ENCODE peak calls at places on chromosomes 2 and 18, in ten cellular contexts. Z is nephron progenitor cell; I is HEK293T; J is cortex of kidney; S is SK-N-DZ; B is left lobe of liver; M is glomerular endothelial cell; O is activated T-helper 1 cell treated with anti-CD3 and anti-CD28 coated beads, Interleukin-12 subunit alpha, Interleukin-12 subunit beta, Interleukin-2, Interleukin-4 antibody, amounts not matched to agents 30 ng/mL and 10 ng/mL and 1 ng/mL, durations not matched to agents 14 hours and 24 hours and 36 hours; R is body of pancreas; K is BJ. L is an unnamed sample.

GRCh38 chr2:240997856-240998705 is at the start of gene SNED1:
- DNase-seq in K (peak), R (peak), S (peak), J (no peak), I (peak), Z (peak), M (no peak), B (peak), O (peak), L (peak)

GRCh38 chr18:34522627-34523026 is 187.5 kb upstream of the DTNA start:
- DNase-seq in Z (no peak), M (no peak), J (no peak), S (no peak), R (peak), I (no peak), B (no peak), O (no peak), K (no peak), L (no peak)

GRCh38 chr2:148814143-148814852 is 60.7 kb upstream of the KIF5C start:
- DNase-seq in O (no peak), K (peak), I (no peak), M (no peak), Z (no peak), R (peak), S (no peak), B (no peak), J (no peak), L (no peak)

GRCh38 chr2:19120941-19121750 is 237.3 kb downstream of the OSR1 start:
- DNase-seq in K (peak), I (no peak), R (no peak), B (no peak), Z (no peak), M (no peak), O (no peak), S (no peak), J (no peak), L (no peak)

GRCh38 chr2:73832905-73833304 is 4.1 kb downstream of the STAMBP start:
- DNase-seq in J (no peak), I (no peak), Z (no peak), B (no peak), O (no peak), R (no peak), M (no peak), S (no peak), K (no peak), L (no peak)

GRCh38 chr18:25072205-25072604 is 279.8 kb downstream of the ZNF521 start:
- DNase-seq in Z (no peak), J (no peak), K (no peak), R (no peak), O (no peak), S (no peak), M (no peak), B (no peak), I (no peak), L (no peak)

GRCh38 chr18:9931146-9931545 is 17.3 kb downstream of the VAPA start:
- DNase-seq in B (no peak), I (no peak), J (no peak), S (no peak), Z (no peak), O (no peak), K (no peak), M (no peak), R (no peak), L (no peak)

GRCh38 chr18:58314284-58314683 is 270.3 kb downstream of the NEDD4L start:
- DNase-seq in S (no peak), R (peak), Z (no peak), K (peak), I (no peak), B (peak), J (no peak), O (no peak), M (no peak), L (no peak)

GRCh38 chr2:20242727-20243377 is 17.9 kb upstream of the SDC1 start:
- DNase-seq in R (no peak), Z (no peak), M (no peak), J (no peak), S (no peak), B (no peak), O (no peak), K (no peak), I (no peak), L (no peak)

GRCh38 chr2:235006986-235007385 is 55.2 kb downstream of the SH3BP4 start:
- DNase-seq in B (no peak), R (no peak), K (no peak), I (no peak), O (no peak), Z (no peak), J (no peak), M (no peak), S (no peak), L (no peak)

GRCh38 chr2:16404551-16405300 is 260.9 kb downstream of the CYRIA start:
- DNase-seq in B (no peak), M (no peak), Z (no peak), O (no peak), I (no peak), J (no peak), S (no peak), K (no peak), R (no peak), L (no peak)

GRCh38 chr2:236889081-236889780 is 196.5 kb upstream of the COPS8 start:
- DNase-seq in I (no peak), B (no peak), Z (no peak), J (no peak), K (no peak), M (peak), S (no peak), O (no peak), R (no peak), L (no peak)

GRCh38 chr2:238282861-238283738 is 5.3 kb downstream of the PER2 start:
- DNase-seq in Z (no peak), O (no peak), M (no peak), B (no peak), J (no peak), R (peak), K (no peak), I (no peak), S (no peak), L (no peak)

GRCh38 chr2:191636235-191636543 is 41.7 kb upstream of the NABP1 start:
- DNase-seq in M (no peak), I (no peak), O (no peak), K (no peak), J (no peak), Z (no peak), B (no peak), S (no peak), R (no peak), L (no peak)

GRCh38 chr2:33380001-33380609 is 96.3 kb upstream of the RASGRP3 start:
- DNase-seq in Z (no peak), S (no peak), J (no peak), K (no peak), M (no peak), I (peak), R (no peak), B (no peak), O (no peak), L (no peak)

GRCh38 chr2:46856336-46856735 is 59.3 kb downstream of the MCFD2 start:
- DNase-seq in Z (no peak), I (no peak), B (no peak), R (no peak), K (no peak), O (no peak), J (no peak), M (no peak), S (no peak), L (no peak)

L was measured in Panc1.